ENCODE peak calls at places on chromosomes 11 and 22, in ten cellular contexts. S is lung, T is HAP-1, I is adipocyte, X is BE2C, H is endothelial cell of umbilical vein, U is psoas muscle, M is mucosa of descending colon, Z is cardiac muscle cell, E is heart left ventricle. J is an unnamed sample. For H3K4me1 and H3K9me3, the result is how much of the 10 kb centered on the place peaks cover.

GRCh38 chr11:111186308-111186967 is 59.1 kb upstream of the POU2AF2 start:
- DNase-seq in S (no peak), T (no peak), I (no peak), X (no peak), H (no peak), U (no peak), M (no peak), Z (no peak), E (no peak), J (no peak)

GRCh38 chr11:79431535-79431934 is 9.3 kb downstream of the TENM4 start:
- DNase-seq in S (no peak), T (no peak), I (no peak), X (no peak), H (no peak), U (no peak), M (no peak), Z (no peak), E (no peak), J (no peak)

GRCh38 chr22:35987487-35987886 is 41.1 kb downstream of the RBFOX2 start:
- DNase-seq in S (no peak), T (no peak), I (no peak), X (peak), H (no peak), U (no peak), M (no peak), Z (peak), E (no peak), J (peak)

GRCh38 chr11:127071606-127072005 is 71.0 kb upstream of the KIRREL3 start:
- DNase-seq in S (no peak), T (no peak), I (no peak), X (no peak), H (no peak), U (no peak), M (no peak), Z (no peak), E (no peak), J (no peak)

GRCh38 chr11:104124979-104125378 is 39.0 kb downstream of the PDGFD start:
- DNase-seq in S (no peak), T (no peak), I (no peak), X (no peak), H (peak), U (no peak), M (no peak), Z (no peak), E (no peak), J (no peak)

GRCh38 chr11:70378506-70379134 is 19.7 kb upstream of the CTTN start:
- DNase-seq in S (no peak), T (no peak), I (no peak), X (no peak), H (no peak), U (no peak), M (no peak), Z (no peak), E (no peak), J (no peak)

GRCh38 chr11:46006418-46007070 is 84.1 kb downstream of the LARGE2 start:
- DNase-seq in S (no peak), T (peak), I (peak), X (peak), H (peak), U (no peak), M (peak), Z (peak), E (no peak), J (peak)

GRCh38 chr22:31233001-31233400 is 20.9 kb downstream of the LIMK2 start:
- DNase-seq in S (no peak), T (no peak), I (no peak), X (no peak), H (peak), U (no peak), M (no peak), Z (no peak), E (no peak), J (no peak)

GRCh38 chr11:14480716-14481115 is 18.9 kb downstream of the COPB1 start:
- DNase-seq in S (no peak), T (no peak), I (no peak), X (no peak), H (no peak), U (no peak), M (no peak), Z (peak), E (no peak), J (no peak)

GRCh38 chr11:2387266-2387982 is 10.3 kb downstream of the CD81 start:
- DNase-seq in S (no peak), T (no peak), I (peak), X (no peak), H (no peak), U (no peak), M (no peak), Z (no peak), E (no peak), J (no peak)
- H3K4me1 ChIP-seq in S (under half), T (under half), I (half or more), X (under half), H (under half), U (half or more), M (under half), Z (under half), E (half or more), J (under half)

GRCh38 chr11:92109476-92109875 is 115.1 kb upstream of the FAT3 start:
- DNase-seq in S (no peak), T (no peak), I (no peak), X (no peak), H (no peak), U (no peak), M (no peak), Z (no peak), E (no peak), J (no peak)
- H3K9me3 ChIP-seq in S (under half), T (under half), I (under half), X (under half), H (under half), U (under half), M (under half), Z (under half), E (under half), J (under half)

DNA sequence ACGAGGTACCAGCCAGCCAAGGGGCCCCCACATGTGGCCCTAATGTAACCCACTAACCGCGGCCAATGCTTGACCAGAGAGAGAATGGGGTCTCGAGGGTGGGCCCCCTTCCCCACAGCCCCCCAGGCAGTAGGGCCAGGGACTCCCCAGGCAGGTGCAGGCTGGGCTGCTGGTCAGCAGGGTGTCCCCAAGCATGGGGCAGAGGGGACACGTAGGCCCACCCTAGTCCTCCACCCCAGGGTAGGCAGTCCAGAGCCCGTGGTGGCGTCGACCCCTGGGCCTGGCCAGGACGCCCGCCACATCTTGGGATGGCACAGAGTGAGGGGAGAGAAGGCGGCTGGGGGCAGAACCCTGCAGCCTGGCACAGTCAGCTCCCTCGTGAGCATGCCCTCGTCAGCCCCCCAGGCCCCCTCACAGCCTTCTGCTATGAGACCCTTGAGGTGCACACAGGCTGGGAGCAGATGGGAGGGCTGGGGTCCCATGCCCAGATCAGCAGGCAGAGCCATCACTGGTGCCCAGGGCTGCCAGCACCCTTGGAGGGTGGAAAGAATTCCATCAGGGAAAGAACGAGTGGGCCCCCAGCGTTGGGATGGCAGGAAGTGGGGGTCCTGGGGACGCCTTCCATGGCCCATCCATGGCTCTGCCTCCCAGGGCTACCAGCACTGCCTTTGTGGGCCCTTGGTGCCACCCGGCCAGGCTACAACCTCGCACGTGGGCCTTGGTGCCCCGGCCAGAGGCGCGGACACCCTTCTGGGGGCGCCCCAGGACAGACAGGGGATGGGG is 6.1 kb downstream of the TNNT3 start:
- DNase-seq in S (no peak), T (no peak), I (no peak), X (no peak), H (no peak), U (no peak), M (no peak), Z (no peak), E (no peak), J (no peak)
- H3K4me3 ChIP-seq in S (no peak), T (no peak), I (no peak), X (no peak), H (no peak), U (peak), M (no peak), Z (no peak), E (no peak), J (no peak)

DNA sequence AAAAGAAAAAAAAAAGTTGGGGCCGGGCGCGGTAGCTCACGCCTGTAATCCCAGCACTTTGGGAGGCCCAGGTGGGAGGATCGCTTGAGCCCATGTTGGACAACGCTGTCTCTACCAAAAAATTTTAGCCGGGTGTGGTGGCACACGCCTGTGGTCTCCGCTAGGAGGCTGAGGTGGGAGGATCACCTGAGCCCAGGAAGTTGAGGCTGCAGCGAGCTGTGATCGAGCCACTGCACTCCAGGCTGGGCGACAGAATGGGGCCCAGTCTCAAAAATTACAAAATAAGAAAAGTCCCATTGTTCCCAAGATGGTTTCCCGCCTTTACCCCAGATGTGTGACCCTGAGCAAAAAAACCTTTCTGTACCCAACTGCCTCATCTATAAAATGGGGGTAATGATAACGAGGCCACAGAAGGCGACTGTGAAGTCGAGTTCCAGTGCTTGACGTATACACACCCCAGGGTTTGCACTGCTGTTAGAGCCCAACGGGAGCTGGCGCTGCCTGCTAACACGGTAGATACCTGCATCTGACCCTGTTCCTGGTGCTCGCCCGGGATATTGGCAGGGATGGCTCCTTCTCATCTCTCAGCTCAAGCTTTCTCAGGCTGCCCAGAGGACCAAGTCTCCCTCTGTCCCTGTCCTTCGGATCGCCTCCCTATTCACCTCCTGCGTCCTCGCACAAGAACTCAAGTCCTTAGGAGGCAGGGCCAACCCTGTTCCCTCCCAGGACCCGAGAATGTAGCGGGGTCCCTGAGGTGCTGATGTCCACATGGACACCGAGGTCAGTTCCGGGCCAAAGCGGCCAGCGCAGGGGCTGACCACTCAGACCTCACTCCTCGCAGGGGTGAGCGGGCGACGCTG is 1.1 kb upstream of the RPLP2 start:
- DNase-seq in S (no peak), T (no peak), I (no peak), X (no peak), H (no peak), U (peak), M (peak), Z (no peak), E (no peak), J (no peak)
- H3K4me1 ChIP-seq in S (under half), T (under half), I (half or more), X (under half), H (under half), U (under half), M (under half), Z (under half), E (under half), J (under half)

J was measured in small intestine.